ENCODE peak calls at places on chromosomes 16 and 17, in six cellular contexts. Q, J, T, P, N and X are unnamed samples.

GRCh38 chr16:77221482-77221881 is 22.3 kb downstream of the SYCE1L start:
- DNase-seq in P (no peak), T (no peak), N (no peak), Q (no peak), J (no peak), X (no peak)

GRCh38 chr17:28533091-28533670 is 19.2 kb downstream of the UNC119 start:
- DNase-seq in T (no peak), J (no peak), Q (no peak), P (no peak), N (no peak), X (no peak)

GRCh38 chr17:59542960-59543635 is 22.3 kb upstream of the DHX40 start:
- DNase-seq in T (no peak), N (no peak), P (no peak), Q (no peak), J (no peak), X (no peak)

GRCh38 chr17:74737299-74738050 is 419 bp downstream of the RAB37 start:
- DNase-seq in Q (peak), N (peak), P (no peak), T (no peak), J (no peak), X (no peak)

GRCh38 chr17:44759096-44759915 is 518 bp downstream of the ADAM11 start:
- DNase-seq in Q (no peak), T (no peak), J (no peak), N (no peak), P (no peak), X (no peak)

GRCh38 chr17:8072727-8073461 is 14.6 kb downstream of the ALOX12B start:
- DNase-seq in P (no peak), J (no peak), T (no peak), N (no peak), Q (no peak), X (no peak)

GRCh38 chr16:2486645-2487516 is 12.0 kb downstream of the TBC1D24 start:
- DNase-seq in J (peak), T (peak), Q (no peak), N (peak), P (peak), X (no peak)

GRCh38 chr16:4244254-4244812 is 2.5 kb upstream of the SRL start:
- DNase-seq in P (no peak), N (no peak), T (no peak), J (no peak), Q (no peak), X (no peak)